ENCODE peak calls at places on chromosome 1, in eight cellular contexts. W, N, C, V, M, A, D and P are unnamed samples.

GRCh38 chr1:240101306-240101705 is 9.6 kb downstream of the FMN2 start:
- DNase-seq in W (no peak), N (no peak), C (no peak), V (no peak), M (no peak), A (no peak), D (no peak), P (no peak)

GRCh38 chr1:22539510-22540118 is 23.7 kb upstream of the EPHA8 start:
- DNase-seq in W (no peak), N (no peak), C (no peak), V (no peak), M (no peak), A (no peak), D (peak; percentile 29), P (no peak)

GRCh38 chr1:108590947-108591346 is 31.0 kb downstream of the EEIG2 start:
- DNase-seq in W (no peak), N (no peak), C (no peak), V (peak; percentile 92), M (peak; percentile 98), A (no peak), D (peak; percentile 26), P (peak; percentile 31)

GRCh38 chr1:55870076-55870475 is 654.9 kb upstream of the USP24 start:
- DNase-seq in W (no peak), N (no peak), C (no peak), V (peak; percentile 20), M (peak; percentile 43), A (no peak), D (no peak), P (no peak)

GRCh38 chr1:221845650-221846371 is 103.9 kb upstream of the DUSP10 start:
- DNase-seq in W (peak; percentile 30), N (peak; percentile 21), C (no peak), V (peak; percentile 94), M (peak; percentile 89), A (no peak), D (no peak), P (peak; percentile 98)

GRCh38 chr1:188027613-188028012 is 1198.9 kb downstream of the PLA2G4A start:
- DNase-seq in W (no peak), N (no peak), C (no peak), V (peak; percentile 87), M (peak; percentile 86), A (no peak), D (no peak), P (peak; percentile 94)

GRCh38 chr1:87362834-87363426 is 34.2 kb downstream of the LMO4 start:
- DNase-seq in W (no peak), N (no peak), C (no peak), V (no peak), M (peak; percentile 54), A (no peak), D (no peak), P (no peak)

GRCh38 chr1:211579434-211580302 is 707 bp upstream of the SLC30A1 start:
- DNase-seq in W (peak; percentile 78), N (no peak), C (peak; percentile 86), V (no peak), M (peak; percentile 37), A (no peak), D (peak; percentile 86), P (peak; percentile 52)

GRCh38 chr1:89739013-89739843 is 81.6 kb upstream of the LRRC8D start:
- DNase-seq in W (no peak), N (no peak), C (peak; percentile 52), V (peak; percentile 47), M (peak; percentile 73), A (no peak), D (no peak), P (peak; percentile 85)

DNA sequence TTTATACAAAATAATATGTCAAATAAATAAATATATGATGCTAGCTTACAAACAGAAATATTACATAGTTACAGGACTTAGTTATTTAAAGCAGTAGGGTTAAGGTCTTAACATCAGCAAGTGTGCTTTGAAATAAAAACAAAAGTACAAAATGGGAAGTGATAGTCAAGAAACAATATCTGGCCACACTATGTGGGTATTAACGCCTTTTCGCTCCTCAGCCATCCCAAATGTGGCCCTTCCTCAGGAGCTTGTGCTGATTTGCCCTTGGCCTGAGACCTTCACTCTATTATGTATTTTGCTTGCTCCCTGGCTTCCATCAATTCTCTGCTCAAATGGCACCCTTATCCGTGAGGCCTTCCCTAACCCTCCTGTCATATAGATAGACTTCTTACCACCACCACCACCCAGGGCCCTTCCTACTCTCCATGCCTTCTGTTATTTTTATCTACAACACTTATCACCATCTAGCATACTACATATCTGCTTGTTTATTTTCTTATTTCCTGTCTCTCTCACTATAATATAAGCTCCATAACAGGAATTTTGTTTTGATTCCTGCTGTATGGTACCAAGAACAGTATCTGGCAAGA is 1.9 kb downstream of the CTSS start:
- DNase-seq in W (no peak), N (no peak), C (no peak), V (no peak), M (no peak), A (no peak), D (peak; percentile 17), P (no peak)
- H3K4me3 ChIP-seq in W (peak overlapping the region; percentile 28), N (no peak overlapping the region), C (no peak overlapping the region), V (no peak overlapping the region), M (no peak overlapping the region), A (no peak overlapping the region), D (peak overlapping the region; percentile 39), P (no peak overlapping the region)

DNA sequence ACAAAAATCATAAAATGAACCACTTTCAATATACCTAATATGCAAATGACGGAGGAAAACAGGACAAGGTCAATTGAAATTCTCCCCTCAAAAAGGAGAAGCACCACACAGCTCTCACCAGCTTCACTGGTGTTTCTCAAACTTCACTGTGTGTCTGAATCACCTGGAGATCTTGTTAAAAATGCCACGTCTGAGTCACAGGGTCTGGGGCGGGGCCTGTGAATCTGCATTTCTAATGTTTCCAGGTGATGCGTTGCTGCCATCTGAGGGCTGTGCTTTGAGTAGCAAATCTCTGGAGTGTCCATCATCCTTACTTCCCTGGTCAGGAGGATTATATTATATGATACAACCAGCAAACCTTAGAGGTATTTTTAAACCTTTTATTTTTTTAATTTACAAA is 9.0 kb downstream of the CLDN19 start:
- DNase-seq in W (no peak), N (no peak), C (no peak), V (no peak), M (peak; percentile 26), A (no peak), D (peak; percentile 58), P (peak; percentile 74)
- TF ChIP-seq CTCF in W (no peak), N (no peak), C (no peak), V (no peak), M (no peak), A (no peak), D (no peak), P (peak; percentile 43)

DNA sequence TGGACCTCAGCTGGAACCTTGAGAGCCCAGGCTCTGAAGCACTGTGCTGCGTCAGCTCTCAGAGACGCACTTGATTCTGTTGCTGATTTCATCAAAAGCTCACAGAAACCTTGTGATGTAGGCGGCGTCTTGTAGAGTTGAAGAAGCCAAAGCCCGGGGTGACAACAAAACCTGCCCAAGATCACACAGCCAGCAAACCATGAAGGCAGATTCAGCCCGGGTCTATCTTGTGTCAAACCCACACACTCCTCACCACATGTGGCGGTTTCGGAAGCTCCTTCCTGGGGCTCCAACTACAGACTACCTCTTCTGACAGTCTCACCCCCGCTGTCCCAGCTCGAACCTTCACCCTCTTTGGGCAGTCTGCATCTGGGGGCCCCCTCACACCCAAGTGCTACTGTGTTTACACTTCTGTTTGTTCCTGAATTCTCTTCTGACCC is 50.4 kb downstream of the TENT5C start:
- DNase-seq in W (no peak), N (no peak), C (no peak), V (no peak), M (no peak), A (no peak), D (no peak), P (no peak)
- H3K4me3 ChIP-seq in W (no peak overlapping the region), N (no peak overlapping the region), C (no peak overlapping the region), V (no peak overlapping the region), M (no peak overlapping the region), A (no peak overlapping the region), D (no peak overlapping the region), P (no peak overlapping the region)

GRCh38 chr1:153659656-153660055 is 1.2 kb downstream of the SNAPIN start:
- DNase-seq in W (no peak), N (no peak), C (no peak), V (no peak), M (no peak), A (no peak), D (no peak), P (no peak)

GRCh38 chr1:153661111-153661708 is 2.7 kb downstream of the SNAPIN start:
- DNase-seq in W (no peak), N (no peak), C (no peak), V (peak; percentile 67), M (no peak), A (no peak), D (peak; percentile 34), P (no peak)

GRCh38 chr1:153655333-153655732 is 3.2 kb upstream of the SNAPIN start:
- DNase-seq in W (no peak), N (no peak), C (no peak), V (no peak), M (no peak), A (no peak), D (no peak), P (peak; percentile 27)

GRCh38 chr1:153659175-153659534 is 652 bp downstream of the SNAPIN start:
- DNase-seq in W (no peak), N (no peak), C (no peak), V (no peak), M (no peak), A (no peak), D (no peak), P (no peak)

DNA sequence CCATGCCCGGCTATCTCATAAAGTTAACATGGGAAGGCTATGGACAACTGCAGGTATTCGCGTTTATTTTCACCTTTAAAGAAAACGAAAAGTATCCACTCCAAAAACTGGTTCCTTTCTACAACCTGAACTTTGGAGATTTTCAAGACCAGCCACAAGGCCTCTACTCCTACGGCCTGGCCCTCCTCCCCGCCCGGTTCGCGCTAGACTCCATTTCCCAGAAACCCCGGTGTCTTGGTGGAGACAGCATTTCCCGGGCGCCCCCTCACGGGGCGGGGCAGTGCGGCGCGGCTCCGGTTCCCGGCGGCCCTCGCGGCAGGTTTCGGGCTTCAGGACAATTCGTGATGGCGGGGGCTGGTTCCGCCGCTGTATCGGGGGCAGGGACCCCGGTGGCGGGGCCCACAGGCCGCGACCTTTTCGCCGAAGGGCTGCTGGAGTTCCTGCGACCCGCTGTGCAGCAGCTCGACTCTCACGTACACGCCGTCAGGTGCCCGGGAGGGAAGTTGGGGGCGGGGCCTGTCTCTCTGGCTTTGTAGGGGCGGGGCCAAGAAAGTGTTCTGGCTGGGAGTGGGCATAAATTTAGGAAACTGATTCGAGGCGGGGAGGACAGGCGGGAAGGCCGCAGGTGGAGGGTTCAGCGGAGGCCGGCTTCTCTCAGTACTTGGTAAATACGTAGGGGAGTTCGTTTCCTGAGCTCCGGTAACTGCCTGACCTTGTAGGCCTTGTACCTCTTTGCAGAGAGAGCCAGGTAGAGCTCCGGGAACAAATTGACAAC is at the start of gene SNAPIN:
- DNase-seq in W (peak; percentile 92), N (peak; percentile 93), C (peak; percentile 91), V (peak; percentile 88), M (peak; percentile 84), A (peak; percentile 96), D (peak; percentile 92), P (peak; percentile 85)
- TF ChIP-seq CTCF in W (peak; percentile 25), N (peak; percentile 32), C (no peak), V (peak; percentile 19), M (no peak), A (no peak), D (no peak), P (peak; percentile 6)